ENCODE peak calls at places on chromosomes 16 and 17, in five cellular contexts. X is GM06990; C is stimulated activated CD4-positive, alpha-beta T cell treated with anti-CD3 and anti-CD28 coated beads, Interleukin-4, amount 100 ng/mL, for 1 hour; Z is HTR-8/SVneo; Q is lower lobe of right lung. J is an unnamed sample.

GRCh38 chr16:55568151-55568693 is 1.7 kb downstream of the CAPNS2 start:
- DNase-seq in X (no peak), C (no peak), Z (no peak), Q (no peak), J (no peak)

GRCh38 chr17:78400581-78401240 is 22.3 kb downstream of the PGS1 start:
- DNase-seq in X (no peak), C (no peak), Z (no peak), Q (no peak), J (no peak)

GRCh38 chr17:48294989-48295892 is 134.8 kb downstream of the SKAP1 start:
- DNase-seq in X (peak; percentile 41), C (no peak), Z (peak; percentile 29), Q (no peak), J (no peak)

GRCh38 chr17:68594552-68594951 is 6.6 kb downstream of the FAM20A start:
- DNase-seq in X (no peak), C (no peak), Z (no peak), Q (no peak), J (no peak)

GRCh38 chr16:50269061-50269705 is 2.8 kb downstream of the ADCY7 start:
- DNase-seq in X (no peak), C (no peak), Z (no peak), Q (no peak), J (peak; percentile 55)

GRCh38 chr17:50107790-50108414 is 12.8 kb downstream of the PDK2 start:
- DNase-seq in X (no peak), C (no peak), Z (no peak), Q (no peak), J (no peak)

GRCh38 chr16:77212736-77213541 is 13.7 kb downstream of the SYCE1L start:
- DNase-seq in X (peak; percentile 59), C (peak; percentile 77), Z (no peak), Q (peak; percentile 80), J (peak; percentile 85)

GRCh38 chr17:7440823-7441174 is 1.5 kb downstream of the FGF11 start:
- DNase-seq in X (peak; percentile 53), C (no peak), Z (peak; percentile 41), Q (no peak), J (peak; percentile 80)

GRCh38 chr16:78973041-78973440 is 627.5 kb downstream of the MAF start:
- DNase-seq in X (no peak), C (no peak), Z (no peak), Q (no peak), J (no peak)

GRCh38 chr17:72725432-72726068 is 366.9 kb downstream of the SLC39A11 start:
- DNase-seq in X (peak; percentile 43), C (peak; percentile 53), Z (peak; percentile 75), Q (peak; percentile 63), J (no peak)

GRCh38 chr17:80244871-80245509 is 15.7 kb upstream of the RNF213 start:
- DNase-seq in X (no peak), C (no peak), Z (no peak), Q (no peak), J (peak; percentile 58)

GRCh38 chr17:65230040-65230439 is 92.9 kb downstream of the RGS9 start:
- DNase-seq in X (no peak), C (no peak), Z (no peak), Q (no peak), J (no peak)

GRCh38 chr16:29673501-29673900 is 5.5 kb upstream of the QPRT start:
- DNase-seq in X (no peak), C (no peak), Z (no peak), Q (no peak), J (no peak)